ENCODE peak calls at places on chromosome 10, in seven cellular contexts. One of them, this sample, is unnamed. For H3K4me1, the result is how much of the 10 kb centered on the place peaks cover.

GRCh38 chr10:84264611-84265141 is 19.8 kb downstream of the RGR start:
- DNase-seq in Peyer's patch: peak
- DNase-seq in CD8-positive, alpha-beta T cell: peak
- DNase-seq in CD4-positive, alpha-beta memory T cell: peak
- DNase-seq in astrocyte: peak
- DNase-seq in GM23338: peak
- DNase-seq in thyroid gland: peak
- DNase-seq in this sample: peak

GRCh38 chr10:74047304-74047703 is 49.4 kb downstream of the VCL start:
- DNase-seq in Peyer's patch: no peak
- DNase-seq in CD8-positive, alpha-beta T cell: no peak
- DNase-seq in CD4-positive, alpha-beta memory T cell: no peak
- DNase-seq in astrocyte: peak
- DNase-seq in GM23338: no peak
- DNase-seq in thyroid gland: no peak
- DNase-seq in this sample: no peak

GRCh38 chr10:69232252-69232651 is 12.1 kb downstream of the HKDC1 start:
- DNase-seq in Peyer's patch: no peak
- DNase-seq in CD8-positive, alpha-beta T cell: no peak
- DNase-seq in CD4-positive, alpha-beta memory T cell: no peak
- DNase-seq in astrocyte: peak
- DNase-seq in GM23338: peak
- DNase-seq in thyroid gland: no peak
- DNase-seq in this sample: no peak

GRCh38 chr10:5606864-5607263 is 59.5 kb downstream of the ASB13 start:
- DNase-seq in Peyer's patch: no peak
- DNase-seq in CD8-positive, alpha-beta T cell: no peak
- DNase-seq in CD4-positive, alpha-beta memory T cell: no peak
- DNase-seq in astrocyte: no peak
- DNase-seq in GM23338: no peak
- DNase-seq in thyroid gland: no peak
- DNase-seq in this sample: no peak

GRCh38 chr10:13865758-13866491 is 279.2 kb downstream of the PRPF18 start:
- DNase-seq in Peyer's patch: no peak
- DNase-seq in CD8-positive, alpha-beta T cell: no peak
- DNase-seq in CD4-positive, alpha-beta memory T cell: no peak
- DNase-seq in astrocyte: peak
- DNase-seq in GM23338: peak
- DNase-seq in thyroid gland: no peak
- DNase-seq in this sample: no peak

GRCh38 chr10:22247636-22248035 is 29.8 kb upstream of the EBLN1 start:
- DNase-seq in Peyer's patch: no peak
- DNase-seq in CD8-positive, alpha-beta T cell: no peak
- DNase-seq in CD4-positive, alpha-beta memory T cell: no peak
- DNase-seq in astrocyte: no peak
- DNase-seq in GM23338: no peak
- DNase-seq in thyroid gland: no peak
- DNase-seq in this sample: no peak

GRCh38 chr10:88065384-88066049 is 202.1 kb downstream of the PTEN start:
- DNase-seq in Peyer's patch: no peak
- DNase-seq in CD8-positive, alpha-beta T cell: no peak
- DNase-seq in CD4-positive, alpha-beta memory T cell: no peak
- DNase-seq in astrocyte: peak
- DNase-seq in GM23338: no peak
- DNase-seq in thyroid gland: no peak
- DNase-seq in this sample: no peak

GRCh38 chr10:4004144-4004543 is 219.1 kb upstream of the KLF6 start:
- DNase-seq in Peyer's patch: no peak
- DNase-seq in CD8-positive, alpha-beta T cell: no peak
- DNase-seq in CD4-positive, alpha-beta memory T cell: no peak
- DNase-seq in astrocyte: no peak
- DNase-seq in GM23338: peak
- DNase-seq in thyroid gland: no peak
- DNase-seq in this sample: no peak

GRCh38 chr10:123786896-123787295 is 104.7 kb downstream of the CPXM2 start:
- DNase-seq in Peyer's patch: no peak
- DNase-seq in CD8-positive, alpha-beta T cell: no peak
- DNase-seq in CD4-positive, alpha-beta memory T cell: no peak
- DNase-seq in astrocyte: no peak
- DNase-seq in GM23338: no peak
- DNase-seq in thyroid gland: no peak
- DNase-seq in this sample: no peak

GRCh38 chr10:26460736-26461135 is 22.6 kb downstream of the APBB1IP start:
- DNase-seq in Peyer's patch: no peak
- DNase-seq in CD8-positive, alpha-beta T cell: no peak
- DNase-seq in CD4-positive, alpha-beta memory T cell: no peak
- DNase-seq in astrocyte: no peak
- DNase-seq in GM23338: no peak
- DNase-seq in thyroid gland: no peak
- DNase-seq in this sample: no peak

GRCh38 chr10:107873007-107873406 is 708.5 kb upstream of the SORCS1 start:
- DNase-seq in Peyer's patch: no peak
- DNase-seq in CD8-positive, alpha-beta T cell: no peak
- DNase-seq in CD4-positive, alpha-beta memory T cell: no peak
- DNase-seq in astrocyte: no peak
- DNase-seq in GM23338: no peak
- DNase-seq in thyroid gland: no peak
- DNase-seq in this sample: no peak

GRCh38 chr10:3424102-3424803 is 251.7 kb upstream of the PITRM1 start:
- DNase-seq in Peyer's patch: no peak
- DNase-seq in CD8-positive, alpha-beta T cell: no peak
- DNase-seq in CD4-positive, alpha-beta memory T cell: no peak
- DNase-seq in astrocyte: peak
- DNase-seq in GM23338: no peak
- DNase-seq in thyroid gland: no peak
- DNase-seq in this sample: no peak

GRCh38 chr10:89414146-89414878 is at the start of gene IFIT5:
- DNase-seq in Peyer's patch: peak
- DNase-seq in CD8-positive, alpha-beta T cell: peak
- DNase-seq in CD4-positive, alpha-beta memory T cell: peak
- DNase-seq in astrocyte: peak
- DNase-seq in GM23338: peak
- DNase-seq in thyroid gland: peak
- DNase-seq in this sample: peak

GRCh38 chr10:79431891-79432831 is 13.3 kb downstream of the ZCCHC24 start:
- DNase-seq in Peyer's patch: no peak
- DNase-seq in CD8-positive, alpha-beta T cell: no peak
- DNase-seq in CD4-positive, alpha-beta memory T cell: no peak
- DNase-seq in astrocyte: no peak
- DNase-seq in GM23338: peak
- DNase-seq in thyroid gland: peak
- DNase-seq in this sample: no peak

GRCh38 chr10:114412907-114413386 is 8.6 kb upstream of the AFAP1L2 start:
- DNase-seq in Peyer's patch: no peak
- DNase-seq in CD8-positive, alpha-beta T cell: no peak
- DNase-seq in CD4-positive, alpha-beta memory T cell: no peak
- DNase-seq in astrocyte: peak
- DNase-seq in GM23338: no peak
- DNase-seq in thyroid gland: peak
- DNase-seq in this sample: no peak

GRCh38 chr10:3530346-3531096 is 254.5 kb downstream of the KLF6 start:
- DNase-seq in Peyer's patch: no peak
- DNase-seq in CD8-positive, alpha-beta T cell: no peak
- DNase-seq in CD4-positive, alpha-beta memory T cell: no peak
- DNase-seq in astrocyte: peak
- DNase-seq in GM23338: no peak
- DNase-seq in thyroid gland: no peak
- DNase-seq in this sample: no peak

GRCh38 chr10:112915590-112916572 is 34.2 kb upstream of the TCF7L2 start:
- DNase-seq in Peyer's patch: no peak
- DNase-seq in CD8-positive, alpha-beta T cell: no peak
- DNase-seq in CD4-positive, alpha-beta memory T cell: no peak
- DNase-seq in astrocyte: peak
- DNase-seq in GM23338: peak
- DNase-seq in thyroid gland: peak
- DNase-seq in this sample: no peak

GRCh38 chr10:43226851-43227845 is 39.7 kb downstream of the RASGEF1A start:
- DNase-seq in Peyer's patch: no peak
- DNase-seq in CD8-positive, alpha-beta T cell: no peak
- DNase-seq in CD4-positive, alpha-beta memory T cell: no peak
- DNase-seq in astrocyte: no peak
- DNase-seq in GM23338: no peak
- DNase-seq in thyroid gland: peak
- DNase-seq in this sample: no peak

GRCh38 chr10:5618829-5619228 is 47.6 kb downstream of the ASB13 start:
- DNase-seq in Peyer's patch: no peak
- DNase-seq in CD8-positive, alpha-beta T cell: no peak
- DNase-seq in CD4-positive, alpha-beta memory T cell: no peak
- DNase-seq in astrocyte: no peak
- DNase-seq in GM23338: no peak
- DNase-seq in thyroid gland: peak
- DNase-seq in this sample: no peak

GRCh38 chr10:4240641-4241197 is 455.7 kb upstream of the KLF6 start:
- DNase-seq in Peyer's patch: no peak
- DNase-seq in CD8-positive, alpha-beta T cell: no peak
- DNase-seq in CD4-positive, alpha-beta memory T cell: no peak
- DNase-seq in astrocyte: peak
- DNase-seq in GM23338: no peak
- DNase-seq in thyroid gland: no peak
- DNase-seq in this sample: no peak

GRCh38 chr10:1570652-1571051 is 166.7 kb downstream of the ADARB2 start:
- DNase-seq in Peyer's patch: no peak
- DNase-seq in CD8-positive, alpha-beta T cell: no peak
- DNase-seq in CD4-positive, alpha-beta memory T cell: no peak
- DNase-seq in astrocyte: no peak
- DNase-seq in GM23338: peak
- DNase-seq in thyroid gland: no peak
- DNase-seq in this sample: no peak

GRCh38 chr10:50396491-50397311 is 145.4 kb upstream of the ASAH2 start:
- DNase-seq in Peyer's patch: no peak
- DNase-seq in CD8-positive, alpha-beta T cell: no peak
- DNase-seq in CD4-positive, alpha-beta memory T cell: no peak
- DNase-seq in astrocyte: peak
- DNase-seq in GM23338: no peak
- DNase-seq in thyroid gland: no peak
- DNase-seq in this sample: no peak
- H3K27ac ChIP-seq in Peyer's patch: no peak
- H3K27ac ChIP-seq in CD8-positive, alpha-beta T cell: no peak
- H3K27ac ChIP-seq in CD4-positive, alpha-beta memory T cell: no peak
- H3K27ac ChIP-seq in astrocyte: no peak
- H3K27ac ChIP-seq in GM23338: no peak
- H3K27ac ChIP-seq in thyroid gland: no peak
- H3K27ac ChIP-seq in this sample: no peak

GRCh38 chr10:132544744-132545658 is 7.4 kb downstream of the INPP5A start:
- DNase-seq in Peyer's patch: peak
- DNase-seq in CD8-positive, alpha-beta T cell: no peak
- DNase-seq in CD4-positive, alpha-beta memory T cell: no peak
- DNase-seq in astrocyte: no peak
- DNase-seq in GM23338: no peak
- DNase-seq in thyroid gland: no peak
- DNase-seq in this sample: no peak
- H3K4me1 ChIP-seq in Peyer's patch: under half
- H3K4me1 ChIP-seq in CD8-positive, alpha-beta T cell: half or more
- H3K4me1 ChIP-seq in CD4-positive, alpha-beta memory T cell: under half
- H3K4me1 ChIP-seq in astrocyte: under half
- H3K4me1 ChIP-seq in GM23338: under half
- H3K4me1 ChIP-seq in thyroid gland: under half
- H3K4me1 ChIP-seq in this sample: under half

DNA sequence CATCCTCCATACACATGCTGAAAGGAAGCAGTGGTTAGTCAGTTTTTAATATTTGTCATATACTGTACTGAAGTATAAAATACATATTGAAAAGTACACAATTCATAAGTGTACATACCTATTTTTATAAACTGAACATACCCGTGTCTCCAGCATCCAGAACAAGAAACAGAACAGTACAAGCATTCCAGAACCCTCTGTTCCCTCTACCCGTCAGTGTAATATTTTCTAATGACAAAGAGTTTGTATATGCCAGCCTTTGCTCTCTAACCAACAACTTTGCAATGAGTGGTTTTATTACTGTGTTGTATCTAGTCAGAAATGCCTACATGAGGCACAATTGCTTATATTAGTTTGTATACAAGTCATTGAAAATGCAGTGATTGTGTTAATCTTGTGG is 18.7 kb upstream of the RAB18 start:
- DNase-seq in Peyer's patch: no peak
- DNase-seq in CD8-positive, alpha-beta T cell: no peak
- DNase-seq in CD4-positive, alpha-beta memory T cell: no peak
- DNase-seq in astrocyte: no peak
- DNase-seq in GM23338: no peak
- DNase-seq in thyroid gland: no peak
- DNase-seq in this sample: no peak
- H3K27ac ChIP-seq in Peyer's patch: no peak
- H3K27ac ChIP-seq in CD8-positive, alpha-beta T cell: no peak
- H3K27ac ChIP-seq in CD4-positive, alpha-beta memory T cell: no peak
- H3K27ac ChIP-seq in astrocyte: no peak
- H3K27ac ChIP-seq in GM23338: no peak
- H3K27ac ChIP-seq in thyroid gland: no peak
- H3K27ac ChIP-seq in this sample: no peak

GRCh38 chr10:11680496-11680895 is 61.7 kb upstream of the ECHDC3 start:
- DNase-seq in Peyer's patch: no peak
- DNase-seq in CD8-positive, alpha-beta T cell: no peak
- DNase-seq in CD4-positive, alpha-beta memory T cell: no peak
- DNase-seq in astrocyte: no peak
- DNase-seq in GM23338: no peak
- DNase-seq in thyroid gland: no peak
- DNase-seq in this sample: no peak
- H3K4me1 ChIP-seq in Peyer's patch: under half
- H3K4me1 ChIP-seq in CD8-positive, alpha-beta T cell: under half
- H3K4me1 ChIP-seq in CD4-positive, alpha-beta memory T cell: under half
- H3K4me1 ChIP-seq in astrocyte: under half
- H3K4me1 ChIP-seq in GM23338: under half
- H3K4me1 ChIP-seq in thyroid gland: under half
- H3K4me1 ChIP-seq in this sample: under half

DNA sequence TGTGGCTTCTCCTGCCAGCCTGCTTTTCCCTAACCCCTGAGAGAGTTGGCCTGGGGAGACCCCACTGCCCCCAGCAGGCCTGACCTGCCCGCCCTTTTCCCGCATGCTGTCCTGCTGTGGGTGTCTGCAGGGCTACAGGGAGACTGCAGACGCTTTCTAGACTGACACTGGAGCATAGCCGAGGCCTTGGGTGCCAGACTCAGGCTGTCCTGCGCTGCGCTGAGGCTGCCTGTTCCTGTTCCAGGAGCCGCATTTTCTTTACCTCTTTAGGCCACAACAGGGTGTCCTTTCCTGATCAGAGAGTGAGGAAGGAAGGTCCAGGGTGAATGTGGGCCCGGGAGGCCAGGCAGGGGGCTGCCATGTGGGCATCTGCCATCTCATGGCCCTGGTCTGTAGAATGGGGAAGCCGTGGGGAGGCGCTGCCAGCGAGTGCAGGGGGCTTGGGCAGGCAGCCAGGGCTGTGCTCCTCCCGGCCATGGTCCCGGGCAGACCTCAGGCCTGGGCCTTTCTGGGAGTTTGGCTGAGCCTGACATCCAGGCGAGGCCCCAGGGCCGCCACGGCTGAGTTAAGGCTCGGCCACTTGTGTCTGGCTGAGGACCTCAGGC is 3.6 kb downstream of the PWWP2B start:
- DNase-seq in Peyer's patch: no peak
- DNase-seq in CD8-positive, alpha-beta T cell: no peak
- DNase-seq in CD4-positive, alpha-beta memory T cell: no peak
- DNase-seq in astrocyte: no peak
- DNase-seq in GM23338: no peak
- DNase-seq in thyroid gland: peak
- DNase-seq in this sample: no peak
- H3K27ac ChIP-seq in Peyer's patch: peak
- H3K27ac ChIP-seq in CD8-positive, alpha-beta T cell: no peak
- H3K27ac ChIP-seq in CD4-positive, alpha-beta memory T cell: no peak
- H3K27ac ChIP-seq in astrocyte: no peak
- H3K27ac ChIP-seq in GM23338: no peak
- H3K27ac ChIP-seq in thyroid gland: peak
- H3K27ac ChIP-seq in this sample: no peak

GRCh38 chr10:71347587-71348395 is 28.7 kb downstream of the SLC29A3 start:
- DNase-seq in Peyer's patch: no peak
- DNase-seq in CD8-positive, alpha-beta T cell: no peak
- DNase-seq in CD4-positive, alpha-beta memory T cell: no peak
- DNase-seq in astrocyte: no peak
- DNase-seq in GM23338: no peak
- DNase-seq in thyroid gland: no peak
- DNase-seq in this sample: no peak
- H3K4me1 ChIP-seq in Peyer's patch: under half
- H3K4me1 ChIP-seq in CD8-positive, alpha-beta T cell: under half
- H3K4me1 ChIP-seq in CD4-positive, alpha-beta memory T cell: under half
- H3K4me1 ChIP-seq in astrocyte: under half
- H3K4me1 ChIP-seq in GM23338: under half
- H3K4me1 ChIP-seq in thyroid gland: under half
- H3K4me1 ChIP-seq in this sample: under half